ENCODE peak calls at places on chromosomes 5 and 9, in six cellular contexts. H, Y, Q, D, F and C are unnamed samples.

GRCh38 chr5:141841376-141841775 is 36.8 kb downstream of the PCDH1 start:
- DNase-seq in Q (peak), F (no peak), D (no peak), H (no peak), Y (peak), C (peak)

GRCh38 chr5:153352685-153353219 is 137.7 kb upstream of the GRIA1 start:
- DNase-seq in Q (no peak), D (peak), Y (no peak), F (no peak), H (no peak), C (peak)

GRCh38 chr5:95842955-95843544 is 20.5 kb upstream of the GLRX start:
- DNase-seq in H (no peak), D (no peak), Y (peak), Q (peak), F (peak), C (peak)

GRCh38 chr5:178330791-178331404 is 98.3 kb upstream of the PHYKPL start:
- DNase-seq in Q (peak), F (no peak), D (no peak), H (no peak), Y (no peak), C (peak)

GRCh38 chr5:138543730-138544104 is 681 bp upstream of the ETF1 start:
- DNase-seq in Y (no peak), F (no peak), H (no peak), D (no peak), Q (no peak), C (no peak)

GRCh38 chr9:131578778-131579504 is 33.6 kb downstream of the PRRT1B start:
- DNase-seq in D (no peak), F (no peak), H (peak), Q (no peak), Y (no peak), C (no peak)

GRCh38 chr9:112377087-112377486 is 2.8 kb upstream of the HSDL2 start:
- DNase-seq in Y (no peak), H (no peak), F (no peak), Q (no peak), D (no peak), C (no peak)

GRCh38 chr5:122611401-122611800 is 163.5 kb upstream of the SNX2 start:
- DNase-seq in H (no peak), Q (no peak), D (no peak), Y (no peak), F (no peak), C (no peak)

GRCh38 chr5:13552361-13552760 is 392.1 kb downstream of the DNAH5 start:
- DNase-seq in F (no peak), Q (no peak), Y (no peak), D (no peak), H (no peak), C (no peak)

GRCh38 chr9:2583308-2584013 is 38.1 kb upstream of the VLDLR start:
- DNase-seq in H (no peak), Y (no peak), D (peak), Q (peak), F (no peak), C (peak)

GRCh38 chr9:132301521-132301920 is 53.3 kb downstream of the SETX start:
- DNase-seq in H (no peak), F (no peak), Y (no peak), D (peak), Q (no peak), C (no peak)

GRCh38 chr5:124908603-124909451 is 162.4 kb upstream of the ZNF608 start:
- DNase-seq in H (no peak), Q (no peak), F (no peak), D (peak), Y (no peak), C (peak)

GRCh38 chr5:140145818-140146522 is 20.2 kb downstream of the IGIP start:
- DNase-seq in F (peak), Y (peak), D (peak), Q (peak), H (peak), C (peak)

GRCh38 chr5:154494036-154494435 is 16.0 kb upstream of the HAND1 start:
- DNase-seq in H (no peak), Q (no peak), Y (no peak), D (no peak), F (no peak), C (no peak)

GRCh38 chr5:109529520-109529919 is 119.7 kb upstream of the PJA2 start:
- DNase-seq in F (peak), Q (no peak), Y (no peak), H (no peak), D (peak), C (peak)

GRCh38 chr5:151584057-151584937 is 6.8 kb downstream of the FAT2 start:
- DNase-seq in H (no peak), D (no peak), Y (no peak), Q (no peak), F (no peak), C (peak)

GRCh38 chr5:52356311-52356918 is 431.3 kb upstream of the ITGA1 start:
- DNase-seq in H (no peak), F (no peak), Y (no peak), D (peak), Q (no peak), C (peak)

GRCh38 chr5:138438724-138439536 is at the start of gene REEP2:
- DNase-seq in Y (no peak), H (peak), D (peak), F (peak), Q (peak), C (peak)

GRCh38 chr9:94666364-94667099 is 27.2 kb upstream of the FBP1 start:
- DNase-seq in Q (no peak), D (no peak), Y (no peak), H (no peak), F (no peak), C (no peak)

GRCh38 chr5:135472141-135472540 is 20.0 kb upstream of the TIFAB start:
- DNase-seq in Y (no peak), D (no peak), F (no peak), H (no peak), Q (no peak), C (no peak)

GRCh38 chr5:175823731-175824525 is 47.5 kb upstream of the CPLX2 start:
- DNase-seq in H (no peak), Y (no peak), D (no peak), F (no peak), Q (no peak), C (no peak)

GRCh38 chr5:83270311-83270710 is 193.0 kb downstream of the XRCC4 start:
- DNase-seq in Y (no peak), F (no peak), Q (no peak), H (no peak), D (no peak), C (no peak)

GRCh38 chr5:126471875-126472537 is 48.8 kb downstream of the GRAMD2B start:
- DNase-seq in Q (no peak), H (no peak), F (peak), Y (no peak), D (peak), C (peak)

GRCh38 chr5:161847896-161848510 is at the start of gene GABRA1:
- DNase-seq in D (peak), Y (no peak), Q (no peak), F (no peak), H (no peak), C (no peak)

GRCh38 chr5:94010814-94011213 is 269.4 kb upstream of the POU5F2 start:
- DNase-seq in H (no peak), F (no peak), Y (no peak), D (peak), Q (no peak), C (no peak)

GRCh38 chr9:113898151-113898550 is 22.0 kb downstream of the ZNF618 start:
- DNase-seq in D (no peak), Y (no peak), Q (no peak), F (no peak), H (no peak), C (no peak)

GRCh38 chr9:124442826-124443225 is 7.4 kb upstream of the ADGRD2 start:
- DNase-seq in Y (no peak), F (no peak), Q (no peak), D (no peak), H (no peak), C (no peak)

GRCh38 chr5:128315671-128316070 is 222.4 kb downstream of the FBN2 start:
- DNase-seq in Y (no peak), Q (no peak), H (no peak), D (peak), F (no peak), C (no peak)

GRCh38 chr5:98205691-98206461 is 567.6 kb upstream of the RGMB start:
- DNase-seq in D (peak), Y (no peak), Q (no peak), H (no peak), F (no peak), C (peak)

GRCh38 chr5:178612299-178612698 is 14.6 kb downstream of the CLK4 start:
- DNase-seq in Y (no peak), H (no peak), Q (no peak), D (no peak), F (no peak), C (no peak)

GRCh38 chr5:165457854-165458481 is 1952.5 kb downstream of the MAT2B start:
- DNase-seq in F (no peak), H (no peak), Q (no peak), D (peak), Y (no peak), C (peak)
- TF ChIP-seq CTCF in F (peak), H (no peak), Q (peak), D (peak), Y (peak), C (peak)

DNA sequence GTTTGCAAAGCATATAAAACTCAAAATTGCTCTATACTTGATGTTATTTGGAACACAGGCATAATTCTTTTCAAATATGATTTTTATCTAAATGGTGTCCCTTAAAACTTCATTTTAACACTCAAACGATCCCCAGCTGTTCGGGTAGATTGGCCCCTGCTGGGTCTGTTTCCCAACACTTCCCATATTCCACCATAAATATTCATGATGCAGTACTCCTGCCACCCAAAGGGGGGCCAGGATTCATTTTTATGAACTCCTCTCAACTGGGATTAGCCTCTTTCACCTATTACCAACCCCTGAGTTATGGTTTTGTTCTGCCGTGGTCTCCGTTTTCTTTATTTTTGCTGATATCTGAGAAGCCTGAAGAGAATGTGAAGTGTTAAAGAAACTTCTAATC is 383.9 kb downstream of the DMRT2 start:
- DNase-seq in F (no peak), D (peak), Q (no peak), Y (no peak), H (no peak), C (peak)
- TF ChIP-seq CTCF in F (peak), D (peak), Q (peak), Y (no peak), H (no peak), C (peak)

GRCh38 chr9:101449071-101449721 is 13.6 kb upstream of the ALDOB start:
- DNase-seq in H (peak), Q (peak), Y (peak), D (peak), F (peak), C (peak)

GRCh38 chr9:101451498-101451897 is 15.9 kb upstream of the ALDOB start:
- DNase-seq in Y (no peak), H (no peak), F (no peak), Q (no peak), D (no peak), C (no peak)

GRCh38 chr9:101455656-101456235 is 20.2 kb upstream of the ALDOB start:
- DNase-seq in F (no peak), Q (no peak), D (no peak), H (no peak), Y (no peak), C (no peak)

GRCh38 chr9:101457003-101457402 is 21.4 kb upstream of the ALDOB start:
- DNase-seq in F (no peak), Y (no peak), D (no peak), H (no peak), Q (no peak), C (no peak)

GRCh38 chr9:101453776-101454570 is 18.4 kb upstream of the ALDOB start:
- DNase-seq in H (no peak), Y (no peak), F (peak), Q (no peak), D (no peak), C (peak)
- TF ChIP-seq CTCF in H (no peak), Y (no peak), F (no peak), Q (no peak), D (no peak), C (no peak)

DNA sequence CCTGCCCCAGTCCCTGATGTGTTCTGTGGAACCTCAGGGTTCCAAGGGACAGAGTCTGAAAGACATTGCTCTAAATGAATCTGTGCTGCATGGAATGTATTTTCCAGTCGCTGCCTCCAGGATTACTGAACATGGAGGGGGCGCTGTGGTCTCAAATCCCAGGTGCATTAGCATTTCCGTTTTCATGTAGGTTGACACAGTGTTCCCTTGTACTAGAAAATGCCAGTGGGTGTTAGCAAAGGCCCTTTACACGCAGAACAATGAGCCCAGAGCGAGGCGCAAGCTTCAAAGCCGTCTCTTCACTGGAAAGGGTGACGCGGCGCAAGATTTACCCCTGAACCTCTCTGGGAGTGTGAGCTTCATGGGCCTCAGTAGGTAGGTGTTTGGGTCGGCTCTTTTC is 308.3 kb downstream of the SLIT3 start:
- DNase-seq in D (peak), Q (no peak), F (no peak), H (no peak), Y (no peak), C (no peak)
- TF ChIP-seq CTCF in D (peak), Q (peak), F (peak), H (no peak), Y (no peak), C (no peak)

GRCh38 chr5:23977365-23977764 is 470.0 kb downstream of the PRDM9 start:
- DNase-seq in Y (no peak), F (no peak), D (no peak), Q (no peak), H (no peak), C (no peak)

DNA sequence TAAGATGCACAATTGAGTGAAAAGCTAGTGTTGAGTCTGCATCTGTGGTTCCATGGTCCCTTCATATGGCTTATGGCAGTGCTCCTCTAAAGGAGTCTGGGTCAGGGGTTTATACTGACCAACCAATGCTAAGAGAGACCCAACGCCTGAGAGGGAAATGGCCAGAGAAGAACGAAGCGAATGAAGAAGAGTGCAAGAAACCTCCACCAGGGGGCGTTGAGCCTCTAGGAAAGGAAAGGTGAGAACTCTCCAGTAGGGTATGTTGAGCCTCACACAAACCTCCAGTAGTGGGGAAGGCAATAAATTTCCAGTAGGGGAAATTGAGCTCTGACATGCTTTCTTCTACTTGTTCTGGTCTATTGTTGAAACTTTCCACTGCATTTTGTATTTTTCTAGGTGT is 470.6 kb downstream of the PRDM9 start:
- DNase-seq in Y (peak), Q (no peak), H (no peak), F (no peak), D (peak), C (peak)
- TF ChIP-seq CTCF in Y (no peak), Q (no peak), H (no peak), F (peak), D (peak), C (peak)

GRCh38 chr9:68685770-68686169 is 19.3 kb upstream of the PIP5K1B start:
- DNase-seq in F (no peak), D (no peak), Y (peak), H (no peak), Q (no peak), C (peak)
- TF ChIP-seq CTCF in F (peak), D (peak), Y (peak), H (no peak), Q (peak), C (no peak)